ENCODE peak calls at places on chromosomes 13 and 19, in eight cellular contexts. S is MCF 10A; P is ACHN; K is brain microvascular endothelial cell; O is Karpas-422; M is amniotic stem cell; L is aorta; U is activated naive CD8-positive, alpha-beta T cell treated with anti-CD3 and anti-CD28 coated beads for 36 hours. X is an unnamed sample.

GRCh38 chr13:101572456-101572855 is 120.0 kb downstream of the ITGBL1 start:
- DNase-seq in L (no peak), U (no peak), K (peak), P (no peak), O (no peak), M (no peak), S (no peak), X (no peak)

GRCh38 chr19:23817519-23817918 is 58.8 kb upstream of the ZNF681 start:
- DNase-seq in L (no peak), U (peak), K (peak), S (peak), M (no peak), O (peak), P (peak), X (peak)

GRCh38 chr13:75869981-75870380 is 233.9 kb downstream of the LMO7 start:
- DNase-seq in U (no peak), M (no peak), S (no peak), O (no peak), P (no peak), L (no peak), K (no peak), X (no peak)

GRCh38 chr19:7705387-7706187 is 3.7 kb upstream of the FCER2 start:
- DNase-seq in S (no peak), O (no peak), P (no peak), U (peak), K (no peak), L (peak), M (no peak), X (no peak)

GRCh38 chr19:31058676-31059075 is 290.6 kb downstream of the TSHZ3 start:
- DNase-seq in M (no peak), P (no peak), L (no peak), U (no peak), K (no peak), O (no peak), S (no peak), X (no peak)

GRCh38 chr13:97921146-97921776 is 32.2 kb upstream of the IPO5 start:
- DNase-seq in S (no peak), K (no peak), M (no peak), P (no peak), L (no peak), O (peak), U (no peak), X (no peak)

GRCh38 chr13:109155301-109155761 is 525.9 kb downstream of the MYO16 start:
- DNase-seq in M (no peak), O (no peak), S (peak), U (no peak), P (no peak), L (no peak), K (peak), X (peak)

GRCh38 chr19:51788936-51789795 is 5.8 kb upstream of the FPR3 start:
- DNase-seq in K (no peak), L (no peak), S (no peak), U (no peak), O (no peak), M (no peak), P (no peak), X (no peak)

GRCh38 chr13:36214163-36214921 is at the start of gene SOHLH2:
- DNase-seq in L (no peak), M (no peak), P (no peak), O (no peak), K (no peak), S (no peak), U (no peak), X (no peak)

GRCh38 chr19:16143399-16144215 is at the start of gene HSH2D:
- DNase-seq in U (peak), O (peak), M (no peak), K (no peak), L (peak), S (peak), P (no peak), X (no peak)

GRCh38 chr13:114161028-114161556 is 18.0 kb upstream of the CFAP97D2 start:
- DNase-seq in P (no peak), K (no peak), O (no peak), M (no peak), L (no peak), U (no peak), S (no peak), X (no peak)

GRCh38 chr19:46861691-46862503 is 1.1 kb downstream of the ARHGAP35 start:
- DNase-seq in S (peak), K (no peak), O (peak), P (no peak), U (no peak), M (no peak), L (no peak), X (no peak)

X was measured in H54.